ENCODE peak calls at places on chromosome 19, in five cellular contexts. R is ovary, Q is hepatocyte, W is cardiac muscle cell, J is GM23338. F is an unnamed sample. For H3K36me3 and H3K27me3, the result is how much of the 10 kb centered on the place peaks cover.

GRCh38 chr19:18503971-18504885 is 17.6 kb downstream of the ELL start:
- DNase-seq in R (no peak), Q (peak), W (no peak), J (no peak), F (no peak)

GRCh38 chr19:27779953-27780352 is 1433.0 kb downstream of the UQCRFS1 start:
- DNase-seq in R (no peak), Q (no peak), W (no peak), J (no peak), F (no peak)

GRCh38 chr19:11377237-11377636 is 2.8 kb downstream of the SWSAP1 start:
- DNase-seq in R (no peak), Q (peak), W (no peak), J (peak), F (no peak)

GRCh38 chr19:16604615-16605014 is 23.4 kb downstream of the MED26 start:
- DNase-seq in R (no peak), Q (no peak), W (no peak), J (no peak), F (no peak)

GRCh38 chr19:42352216-42352892 is 26.9 kb downstream of the MEGF8 start:
- DNase-seq in R (no peak), Q (no peak), W (no peak), J (peak), F (peak)

GRCh38 chr19:32869369-32870153 is at the start of gene SLC7A9:
- DNase-seq in R (no peak), Q (no peak), W (no peak), J (no peak), F (peak)

GRCh38 chr19:11797491-11797890 is 832 bp upstream of the ZNF491 start:
- DNase-seq in R (peak), Q (peak), W (peak), J (peak), F (peak)

GRCh38 chr19:1386945-1387683 is 3.4 kb downstream of the NDUFS7 start:
- DNase-seq in R (no peak), Q (no peak), W (no peak), J (no peak), F (no peak)

GRCh38 chr19:16002380-16002779 is 53.6 kb downstream of the OR10H4 start:
- DNase-seq in R (no peak), Q (no peak), W (no peak), J (no peak), F (no peak)

GRCh38 chr19:43720936-43721335 is 5.1 kb downstream of the IRGC start:
- DNase-seq in R (no peak), Q (no peak), W (no peak), J (no peak), F (peak)

GRCh38 chr19:41927810-41928192 is 448 bp downstream of the ERFL start:
- DNase-seq in R (no peak), Q (no peak), W (no peak), J (peak), F (peak)

GRCh38 chr19:52070496-52070895 is 21.9 kb upstream of the ZNF432 start:
- DNase-seq in R (no peak), Q (no peak), W (no peak), J (no peak), F (no peak)

GRCh38 chr19:28296506-28296905 is 916.4 kb downstream of the UQCRFS1 start:
- DNase-seq in R (no peak), Q (no peak), W (no peak), J (no peak), F (no peak)

GRCh38 chr19:40585677-40586422 is 9.2 kb downstream of the SHKBP1 start:
- DNase-seq in R (no peak), Q (no peak), W (no peak), J (no peak), F (no peak)

GRCh38 chr19:51441410-51442390 is 16.6 kb downstream of the SIGLEC8 start:
- DNase-seq in R (no peak), Q (no peak), W (no peak), J (no peak), F (no peak)

GRCh38 chr19:30374791-30375650 is 2.8 kb downstream of the ZNF536 start:
- DNase-seq in R (no peak), Q (peak), W (peak), J (peak), F (peak)

GRCh38 chr19:43711751-43712355 is 4.0 kb upstream of the IRGC start:
- DNase-seq in R (no peak), Q (no peak), W (no peak), J (no peak), F (no peak)

GRCh38 chr19:17323973-17324327 is 10.7 kb downstream of the ANO8 start:
- DNase-seq in R (no peak), Q (no peak), W (no peak), J (no peak), F (no peak)

GRCh38 chr19:54179921-54180452 is 7.0 kb upstream of the TMC4 start:
- DNase-seq in R (no peak), Q (peak), W (peak), J (peak), F (peak)

GRCh38 chr19:31145909-31146453 is 203.3 kb downstream of the TSHZ3 start:
- DNase-seq in R (no peak), Q (no peak), W (no peak), J (no peak), F (no peak)

GRCh38 chr19:4581381-4582111 is 22.1 kb upstream of the SEMA6B start:
- DNase-seq in R (no peak), Q (no peak), W (peak), J (peak), F (peak)

GRCh38 chr19:1510807-1511206 is 2.0 kb downstream of the ADAMTSL5 start:
- DNase-seq in R (no peak), Q (no peak), W (no peak), J (no peak), F (no peak)

GRCh38 chr19:708154-709141 is at the start of gene PALM:
- DNase-seq in R (peak), Q (peak), W (peak), J (peak), F (peak)

GRCh38 chr19:16143399-16144215 is at the start of gene HSH2D:
- DNase-seq in R (no peak), Q (peak), W (no peak), J (peak), F (peak)

GRCh38 chr19:17865364-17866311 is 5.9 kb downstream of the RPL18A start:
- DNase-seq in R (no peak), Q (peak), W (no peak), J (peak), F (no peak)

GRCh38 chr19:2111425-2111824 is 14.7 kb downstream of the IZUMO4 start:
- DNase-seq in R (no peak), Q (no peak), W (no peak), J (no peak), F (no peak)

GRCh38 chr19:46913852-46914430 is 53.1 kb downstream of the ARHGAP35 start:
- DNase-seq in R (no peak), Q (no peak), W (no peak), J (no peak), F (no peak)

GRCh38 chr19:57302020-57302465 is 18.2 kb upstream of the ZNF543 start:
- DNase-seq in R (no peak), Q (peak), W (no peak), J (no peak), F (no peak)

GRCh38 chr19:15276620-15277019 is 44.4 kb upstream of the EPHX3 start:
- DNase-seq in R (no peak), Q (no peak), W (no peak), J (no peak), F (no peak)

GRCh38 chr19:35397064-35397463 is 26.2 kb downstream of the GPR42 start:
- DNase-seq in R (no peak), Q (no peak), W (no peak), J (no peak), F (no peak)

GRCh38 chr19:36796714-36796999 is 24.1 kb upstream of the ZNF850 start:
- DNase-seq in R (no peak), Q (no peak), W (no peak), J (no peak), F (no peak)

GRCh38 chr19:15769586-15769985 is 17.9 kb upstream of the OR10H5 start:
- DNase-seq in R (no peak), Q (no peak), W (no peak), J (peak), F (no peak)

DNA sequence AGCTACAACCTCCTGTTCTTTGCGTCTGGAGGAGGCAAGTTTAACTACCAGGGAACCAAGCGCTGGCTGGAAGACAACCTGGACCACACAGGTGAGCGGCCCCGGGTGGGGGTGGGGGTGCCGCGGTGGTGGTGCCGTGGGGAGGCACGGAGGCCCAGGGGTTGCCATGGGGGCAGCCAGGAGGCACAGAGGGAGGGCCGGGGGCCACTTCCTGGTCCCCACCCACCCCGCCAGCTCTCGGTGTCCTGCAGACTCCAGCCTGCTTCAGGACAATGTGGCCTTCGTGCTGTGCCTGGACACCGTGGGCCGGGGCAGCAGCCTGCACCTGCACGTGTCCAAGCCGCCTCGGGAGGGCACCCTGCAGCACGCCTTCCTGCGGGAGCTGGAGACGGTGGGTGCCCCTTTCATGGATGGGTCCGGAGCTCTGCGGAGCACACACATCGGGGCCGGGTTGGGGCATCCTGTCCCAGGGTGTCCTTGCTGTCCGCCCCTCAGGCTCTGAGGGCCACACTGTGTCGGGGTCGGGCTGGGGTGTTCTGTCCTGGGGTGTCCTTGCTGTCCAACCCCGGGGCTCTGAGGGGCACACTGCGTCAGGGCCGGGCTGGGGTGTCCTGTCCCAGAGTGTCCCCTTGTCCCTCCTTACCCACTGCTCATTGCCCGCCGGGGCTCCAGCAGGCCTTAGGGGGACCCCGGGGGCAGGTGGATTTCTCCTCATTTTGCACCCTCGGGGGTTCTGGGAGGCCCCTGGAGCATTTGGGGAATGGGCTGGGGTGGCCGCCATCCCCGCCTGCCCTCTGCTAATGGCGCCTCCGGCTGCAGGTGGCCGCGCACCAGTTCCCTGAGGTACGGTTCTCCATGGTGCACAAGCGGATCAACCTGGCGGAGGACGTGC is 18.3 kb downstream of the NCLN start:
- DNase-seq in R (no peak), Q (no peak), W (no peak), J (no peak), F (peak)
- H3K36me3 ChIP-seq in R (under half), Q (under half), W (under half), J (under half), F (under half)

DNA sequence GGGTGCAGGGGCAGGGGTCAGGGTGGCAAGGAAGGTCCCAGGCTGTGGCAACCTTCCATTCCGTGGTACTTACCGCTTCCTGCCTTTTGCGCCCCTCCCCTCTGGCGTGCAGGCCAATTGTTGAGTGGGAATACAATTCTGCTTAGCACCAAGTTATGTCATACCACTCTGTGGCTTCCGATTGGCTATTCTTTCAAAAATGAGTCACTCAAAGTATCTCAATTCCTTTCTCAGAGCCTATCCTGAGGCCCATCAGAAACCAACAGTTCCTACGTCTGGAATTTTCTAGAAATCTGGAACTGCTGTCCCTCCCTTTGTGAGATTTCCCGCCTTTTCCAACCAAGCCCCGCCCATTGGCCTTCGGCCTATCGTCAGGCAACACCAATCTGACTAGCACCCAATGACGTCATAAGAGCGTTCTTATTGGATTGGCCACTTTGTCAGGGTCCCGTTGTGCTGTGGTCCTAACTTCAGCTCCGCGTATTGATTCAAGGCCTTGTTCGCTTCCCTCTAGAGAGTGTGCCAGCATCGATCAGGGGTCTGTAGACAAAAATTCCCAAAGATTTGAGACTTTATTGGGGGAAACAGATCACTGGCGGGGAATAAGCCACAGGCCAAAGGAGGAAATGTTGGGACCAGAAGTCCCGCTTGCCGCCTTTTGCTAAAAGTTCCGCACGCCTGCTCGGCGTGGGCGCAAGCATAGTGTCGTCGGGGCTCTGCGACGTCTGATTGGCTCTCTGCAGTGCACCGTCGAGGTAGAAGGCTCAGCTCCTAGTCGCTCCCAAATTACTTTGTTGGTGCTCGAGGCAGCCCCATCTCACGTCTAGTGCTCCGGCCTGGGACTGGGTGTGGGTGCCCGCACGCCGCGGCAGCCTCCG is 11.7 kb downstream of the NTN5 start:
- DNase-seq in R (peak), Q (peak), W (peak), J (peak), F (peak)
- H3K4me3 ChIP-seq in R (no peak), Q (no peak), W (no peak), J (no peak), F (no peak)

GRCh38 chr19:49222011-49222410 is 64.4 kb downstream of the TRPM4 start:
- DNase-seq in R (no peak), Q (no peak), W (no peak), J (no peak), F (no peak)

GRCh38 chr19:49214701-49215100 is 57.1 kb downstream of the TRPM4 start:
- DNase-seq in R (no peak), Q (no peak), W (no peak), J (no peak), F (no peak)

GRCh38 chr19:49213791-49214190 is 56.2 kb downstream of the TRPM4 start:
- DNase-seq in R (no peak), Q (no peak), W (no peak), J (peak), F (peak)

GRCh38 chr19:49216076-49216475 is 58.5 kb downstream of the TRPM4 start:
- DNase-seq in R (no peak), Q (no peak), W (no peak), J (peak), F (no peak)

GRCh38 chr19:49217382-49217781 is 59.8 kb downstream of the TRPM4 start:
- DNase-seq in R (no peak), Q (no peak), W (peak), J (no peak), F (no peak)
- H3K27me3 ChIP-seq in R (under half), Q (under half), W (under half), J (under half), F (under half)

GRCh38 chr19:13761423-13761822 is 2.9 kb upstream of the MRI1 start:
- DNase-seq in R (no peak), Q (no peak), W (no peak), J (no peak), F (no peak)
- H3K36me3 ChIP-seq in R (under half), Q (under half), W (under half), J (under half), F (under half)

DNA sequence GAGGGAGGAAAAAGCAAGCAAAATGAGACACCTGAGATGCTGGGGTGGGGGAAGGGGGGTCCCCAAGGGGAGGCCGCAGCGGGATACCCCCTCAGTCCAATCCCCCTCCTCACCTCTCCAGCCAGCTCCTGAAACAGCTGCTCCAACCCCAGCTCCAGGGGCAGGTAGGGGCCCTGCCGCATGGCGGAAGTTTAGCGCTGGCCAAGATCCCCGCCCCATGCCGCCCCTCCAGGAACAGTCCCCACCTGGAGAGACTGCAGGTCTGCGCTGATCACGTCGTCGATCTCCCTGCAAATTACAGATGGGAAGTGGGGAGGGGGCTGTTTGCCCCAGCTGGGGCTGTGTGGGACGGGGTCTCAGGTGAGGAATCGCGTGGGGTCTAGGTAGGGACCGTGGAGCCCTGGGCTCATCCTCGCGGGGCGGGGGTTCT is 9.0 kb downstream of the CAPN12 start:
- DNase-seq in R (peak), Q (peak), W (peak), J (peak), F (peak)
- H3K4me3 ChIP-seq in R (no peak), Q (no peak), W (no peak), J (peak), F (peak)

GRCh38 chr19:7787602-7788177 is 24.6 kb downstream of the CLEC4M start:
- DNase-seq in R (no peak), Q (no peak), W (no peak), J (no peak), F (peak)
- H3K27me3 ChIP-seq in R (under half), Q (under half), W (half or more), J (half or more), F (under half)

GRCh38 chr19:55238030-55238429 is 9.5 kb upstream of the TMEM86B start:
- DNase-seq in R (no peak), Q (no peak), W (no peak), J (no peak), F (no peak)
- H3K36me3 ChIP-seq in R (under half), Q (under half), W (under half), J (under half), F (under half)

DNA sequence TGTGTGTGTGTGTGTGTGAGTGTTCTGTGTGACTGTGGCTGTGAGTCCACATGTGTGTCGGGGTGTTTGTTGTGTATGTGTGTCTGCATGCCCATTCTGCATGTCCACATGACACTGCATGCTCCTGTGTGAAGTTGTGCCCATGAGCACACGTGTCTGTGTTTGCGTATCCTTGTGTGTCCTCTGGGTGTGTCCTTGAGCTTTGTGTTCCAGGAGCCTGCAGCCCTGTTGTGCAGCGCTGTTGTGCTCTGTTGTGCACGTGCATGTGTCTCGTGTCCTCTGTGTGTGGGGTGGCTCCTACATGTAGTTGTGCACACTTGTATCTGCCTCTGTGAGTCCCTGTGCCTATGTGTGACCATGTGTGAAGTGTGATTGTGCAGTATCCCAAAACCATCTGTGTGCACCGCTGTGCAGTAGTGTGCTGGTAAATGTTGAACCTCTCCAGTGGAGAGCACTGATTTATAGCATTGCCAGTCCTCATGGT is 2.2 kb upstream of the ARHGEF18 start:
- DNase-seq in R (no peak), Q (no peak), W (no peak), J (no peak), F (no peak)
- H3K4me3 ChIP-seq in R (no peak), Q (no peak), W (no peak), J (no peak), F (no peak)

GRCh38 chr19:10262771-10263170 is 8.1 kb upstream of the ICAM1 start:
- DNase-seq in R (no peak), Q (no peak), W (no peak), J (no peak), F (no peak)
- H3K27me3 ChIP-seq in R (under half), Q (under half), W (under half), J (under half), F (under half)

GRCh38 chr19:44993526-44993925 is 7.7 kb upstream of the RELB start:
- DNase-seq in R (no peak), Q (no peak), W (no peak), J (no peak), F (no peak)
- H3K36me3 ChIP-seq in R (under half), Q (under half), W (under half), J (under half), F (under half)

F was measured in H7.